ENCODE peak calls at places on chromosomes 7 and 10, in four cellular contexts. G is breast epithelium, D is DND-41, N is esophagus squamous epithelium. J is an unnamed sample.

GRCh38 chr7:50921114-50921513 is 138.4 kb upstream of the GRB10 start:
- DNase-seq in D (no peak), G (no peak), N (no peak), J (no peak)

GRCh38 chr10:44858017-44858371 is 53.1 kb upstream of the TMEM72 start:
- DNase-seq in G (no peak), D (no peak), N (no peak), J (no peak)

GRCh38 chr7:54541941-54542618 is at the start of gene VSTM2A:
- DNase-seq in N (no peak), G (no peak), D (no peak), J (no peak)

GRCh38 chr7:148173296-148173695 is 417.3 kb upstream of the C7orf33 start:
- DNase-seq in G (no peak), N (no peak), D (no peak), J (no peak)

GRCh38 chr10:48439031-48439430 is 132.6 kb downstream of the MAPK8 start:
- DNase-seq in G (no peak), N (no peak), D (no peak), J (no peak)

GRCh38 chr10:51233337-51234100 is 159.2 kb downstream of the PRKG1 start:
- DNase-seq in N (no peak), G (no peak), D (no peak), J (no peak)

GRCh38 chr10:27530477-27530876 is 26.4 kb downstream of the RAB18 start:
- DNase-seq in N (no peak), D (no peak), G (no peak), J (no peak)

GRCh38 chr10:6607187-6607586 is 27.1 kb upstream of the PRKCQ start:
- DNase-seq in D (peak; percentile 20), N (no peak), G (no peak), J (no peak)

GRCh38 chr10:90319188-90319914 is 538.5 kb downstream of the HTR7 start:
- DNase-seq in G (no peak), N (no peak), D (no peak), J (no peak)

GRCh38 chr7:81574723-81575326 is 195.0 kb downstream of the HGF start:
- DNase-seq in G (no peak), N (no peak), D (no peak), J (no peak)

GRCh38 chr7:114825423-114825951 is 96.4 kb upstream of the MDFIC start:
- DNase-seq in D (peak; percentile 37), N (no peak), G (no peak), J (no peak)

GRCh38 chr10:66678521-66678920 is 247.3 kb upstream of the LRRTM3 start:
- DNase-seq in N (no peak), D (no peak), G (no peak), J (no peak)

GRCh38 chr7:69561256-69561655 is 37.0 kb upstream of the AUTS2 start:
- DNase-seq in N (no peak), G (no peak), D (no peak), J (no peak)

GRCh38 chr10:75772153-75772887 is 340.9 kb downstream of the LRMDA start:
- DNase-seq in N (no peak), G (no peak), D (no peak), J (no peak)

GRCh38 chr10:11246752-11247467 is 229.2 kb downstream of the CELF2 start:
- DNase-seq in N (no peak), G (no peak), D (no peak), J (no peak)

GRCh38 chr10:130301026-130301892 is 165.1 kb downstream of the GLRX3 start:
- DNase-seq in N (peak; percentile 29), D (no peak), G (no peak), J (no peak)

GRCh38 chr10:117375360-117376147 is at the start of gene PDZD8:
- DNase-seq in N (peak; percentile 65), D (peak; percentile 89), G (peak; percentile 91), J (peak; percentile 52)

GRCh38 chr10:78982726-78983125 is 86.0 kb upstream of the ZMIZ1 start:
- DNase-seq in G (no peak), N (no peak), D (no peak), J (no peak)

GRCh38 chr10:60040003-60040662 is 133.8 kb upstream of the CCDC6 start:
- DNase-seq in N (no peak), D (no peak), G (no peak), J (no peak)

GRCh38 chr7:5414876-5415275 is 8.8 kb downstream of the TNRC18 start:
- DNase-seq in G (no peak), N (no peak), D (no peak), J (no peak)

GRCh38 chr10:116286801-116287200 is 13.8 kb upstream of the GFRA1 start:
- DNase-seq in G (no peak), N (no peak), D (no peak), J (no peak)

GRCh38 chr10:49783645-49784044 is 21.5 kb upstream of the OGDHL start:
- DNase-seq in G (no peak), D (peak; percentile 11), N (no peak), J (no peak)
- TF ChIP-seq CTCF in G (no peak), D (peak; percentile 14), N (no peak), J (no peak)

GRCh38 chr7:22952306-22953011 is 61.5 kb downstream of the HYCC1 start:
- DNase-seq in N (no peak), D (no peak), G (no peak), J (no peak)
- H3K4me3 ChIP-seq in N (no peak overlapping the region), D (no peak overlapping the region), G (no peak overlapping the region), J (no peak overlapping the region)

GRCh38 chr10:55063817-55064216 is 262.8 kb upstream of the PCDH15 start:
- DNase-seq in G (no peak), N (no peak), D (no peak), J (no peak)
- TF ChIP-seq CTCF in G (no peak), N (no peak), D (no peak), J (no peak)

GRCh38 chr7:151448261-151449252 is 8.6 kb upstream of the CRYGN start:
- DNase-seq in D (peak; percentile 73), N (no peak), G (peak; percentile 48), J (no peak)
- H3K4me3 ChIP-seq in D (peak overlapping the region; percentile 30), N (peak overlapping the region; percentile 52), G (peak overlapping the region; percentile 77), J (peak overlapping the region; percentile 49)

GRCh38 chr10:102393411-102394078 is 2.0 kb upstream of the NFKB2 start:
- DNase-seq in N (no peak), D (no peak), G (no peak), J (no peak)
- TF ChIP-seq CTCF in N (no peak), D (peak; percentile 85), G (no peak), J (peak; percentile 86)

DNA sequence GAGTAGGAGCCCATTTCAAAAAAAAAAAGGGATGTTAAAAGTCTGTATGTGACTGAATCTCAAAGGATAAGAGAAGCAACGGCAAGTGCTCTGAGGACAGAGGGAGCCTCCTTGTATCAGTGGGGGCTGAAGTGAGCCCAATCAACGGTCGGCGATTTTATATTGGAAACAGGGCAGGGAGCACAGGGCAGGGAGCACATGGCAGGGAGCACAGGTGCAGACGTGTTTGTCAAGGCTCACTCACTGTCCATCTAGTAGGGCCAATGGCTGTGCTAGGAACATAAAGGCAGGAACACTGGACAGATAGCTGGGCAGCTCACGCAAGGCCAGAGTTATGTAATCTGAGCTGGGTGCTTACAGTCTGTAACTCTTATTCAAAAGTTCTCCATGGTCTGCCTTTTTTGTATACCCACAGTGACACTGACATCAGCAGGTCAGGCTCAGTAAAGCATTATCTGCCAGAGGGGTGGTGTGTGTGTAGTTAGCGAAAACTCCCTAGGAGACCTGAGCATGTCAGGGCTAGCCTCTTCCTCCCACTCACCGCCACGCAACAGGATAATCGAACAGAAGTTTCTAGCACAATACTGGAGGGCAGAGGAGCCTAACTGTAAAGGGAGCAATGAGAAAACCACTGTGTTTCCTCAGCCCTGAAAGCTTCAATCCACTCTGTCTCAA is 15.4 kb downstream of the AKR1B1 start:
- DNase-seq in D (no peak), G (no peak), N (no peak), J (no peak)
- H3K4me3 ChIP-seq in D (no peak overlapping the region), G (no peak overlapping the region), N (no peak overlapping the region), J (no peak overlapping the region)

GRCh38 chr10:86523348-86523747 is 1.8 kb upstream of the WAPL start:
- DNase-seq in N (no peak), G (no peak), D (no peak), J (no peak)

GRCh38 chr10:86524225-86524982 is 2.8 kb upstream of the WAPL start:
- DNase-seq in G (no peak), N (no peak), D (no peak), J (no peak)

GRCh38 chr10:86520871-86521619 is 547 bp downstream of the WAPL start:
- DNase-seq in N (no peak), D (peak; percentile 56), G (peak; percentile 66), J (no peak)

GRCh38 chr10:86522385-86522855 is 828 bp upstream of the WAPL start:
- DNase-seq in D (no peak), N (no peak), G (no peak), J (no peak)

DNA sequence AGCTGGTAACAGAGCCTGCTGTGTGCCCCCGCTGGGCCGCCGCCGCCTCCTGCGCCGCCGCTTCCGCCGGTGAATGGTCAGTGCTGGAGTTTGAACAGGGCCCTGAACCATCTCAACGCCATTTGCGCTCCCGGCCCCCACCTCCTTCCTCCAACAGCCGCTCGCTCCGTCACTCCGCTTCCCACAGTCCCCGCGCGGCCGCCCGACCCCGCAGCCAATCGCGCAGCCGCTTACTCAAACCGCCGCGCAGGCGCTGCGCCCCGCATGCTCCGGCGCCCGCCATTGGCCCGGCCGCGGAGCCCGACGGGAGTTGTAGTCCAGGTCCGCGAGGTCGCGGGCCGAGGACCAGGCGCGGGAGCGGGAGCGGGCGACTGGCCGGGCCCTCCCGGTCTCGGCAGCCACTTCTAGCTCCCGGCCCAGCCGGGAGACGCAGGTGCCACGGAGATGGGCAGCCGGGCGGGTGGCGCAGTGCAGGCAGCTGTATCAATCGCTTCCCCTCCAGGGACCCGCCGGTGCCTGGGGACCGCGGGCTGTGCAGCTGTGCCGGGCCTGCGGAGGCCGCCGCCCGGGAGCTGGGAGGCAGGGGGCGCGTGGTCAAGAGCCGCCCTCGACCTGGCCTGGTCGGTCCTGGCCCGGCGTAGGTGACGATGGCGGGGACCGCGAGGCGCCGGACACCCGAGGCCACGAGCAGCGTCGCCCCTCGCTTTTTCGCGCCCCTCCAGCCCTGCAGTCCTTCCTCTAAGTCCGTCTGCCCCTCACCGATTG is at the start of gene WAPL:
- DNase-seq in D (peak; percentile 92), N (peak; percentile 60), G (peak; percentile 96), J (peak; percentile 63)
- TF ChIP-seq CTCF in D (no peak), N (peak; percentile 26), G (no peak), J (no peak)

GRCh38 chr7:121960678-121961461 is 87.9 kb downstream of the PTPRZ1 start:
- DNase-seq in N (no peak), G (no peak), D (no peak), J (no peak)
- H3K4me3 ChIP-seq in N (no peak overlapping the region), G (no peak overlapping the region), D (no peak overlapping the region), J (no peak overlapping the region)

GRCh38 chr7:99438573-99439480 is at the start of the genes CPSF4 and PTCD1:
- DNase-seq in G (peak; percentile 93), D (peak; percentile 93), N (peak; percentile 69), J (peak; percentile 76)
- TF ChIP-seq CTCF in G (no peak), D (no peak), N (peak; percentile 32), J (no peak)

DNA sequence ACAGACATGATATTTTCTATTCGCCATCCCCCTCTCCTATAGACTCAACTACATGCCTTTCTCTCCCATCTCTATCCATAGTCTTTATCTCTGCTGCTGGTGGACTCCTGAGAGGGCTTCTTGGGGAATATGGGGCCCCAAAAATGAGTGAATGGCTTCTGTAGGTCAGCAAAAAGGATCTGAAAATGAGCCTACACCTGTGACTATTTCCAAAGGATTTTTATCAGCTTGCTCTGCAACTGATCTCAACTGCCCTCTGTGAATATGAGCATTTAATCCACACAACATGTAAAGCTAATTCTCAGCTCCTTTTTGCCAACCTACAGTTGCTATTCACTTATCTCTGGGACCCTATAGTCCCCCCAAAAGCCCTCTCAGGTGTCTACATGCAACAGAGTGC is 36.2 kb downstream of the PRSS2 start:
- DNase-seq in G (no peak), D (peak; percentile 38), N (no peak), J (no peak)
- H3K4me3 ChIP-seq in G (no peak overlapping the region), D (peak overlapping the region; percentile 31), N (no peak overlapping the region), J (no peak overlapping the region)

J was measured in GM12864.